ENCODE peak calls at places on chromosomes 16 and 17, in six cellular contexts. One of them, this sample, is unnamed.

GRCh38 chr17:2902546-2902945 is 106.3 kb downstream of the RAP1GAP2 start:
- DNase-seq in tibial nerve: no peak
- DNase-seq in omental fat pad: no peak
- DNase-seq in progenitor cell of endocrine pancreas: no peak
- DNase-seq in stomach: no peak
- DNase-seq in HFF-Myc: no peak
- DNase-seq in this sample: no peak

GRCh38 chr17:43114101-43114691 is 11.0 kb downstream of the BRCA1 start:
- DNase-seq in tibial nerve: no peak
- DNase-seq in omental fat pad: no peak
- DNase-seq in progenitor cell of endocrine pancreas: no peak
- DNase-seq in stomach: no peak
- DNase-seq in HFF-Myc: no peak
- DNase-seq in this sample: no peak

GRCh38 chr17:8875957-8876356 is 8.5 kb upstream of the PIK3R6 start:
- DNase-seq in tibial nerve: no peak
- DNase-seq in omental fat pad: no peak
- DNase-seq in progenitor cell of endocrine pancreas: no peak
- DNase-seq in stomach: no peak
- DNase-seq in HFF-Myc: peak
- DNase-seq in this sample: no peak

GRCh38 chr17:14918540-14918939 is 346.6 kb downstream of the PMP22 start:
- DNase-seq in tibial nerve: no peak
- DNase-seq in omental fat pad: no peak
- DNase-seq in progenitor cell of endocrine pancreas: no peak
- DNase-seq in stomach: no peak
- DNase-seq in HFF-Myc: no peak
- DNase-seq in this sample: no peak

GRCh38 chr17:31561469-31562412 is 170.3 kb downstream of the RAB11FIP4 start:
- DNase-seq in tibial nerve: no peak
- DNase-seq in omental fat pad: no peak
- DNase-seq in progenitor cell of endocrine pancreas: no peak
- DNase-seq in stomach: no peak
- DNase-seq in HFF-Myc: no peak
- DNase-seq in this sample: no peak

GRCh38 chr17:44380767-44381166 is 8.7 kb downstream of the ITGA2B start:
- DNase-seq in tibial nerve: no peak
- DNase-seq in omental fat pad: no peak
- DNase-seq in progenitor cell of endocrine pancreas: no peak
- DNase-seq in stomach: no peak
- DNase-seq in HFF-Myc: no peak
- DNase-seq in this sample: no peak

GRCh38 chr16:56606688-56607618 is 1.4 kb upstream of the MT2A start:
- DNase-seq in tibial nerve: peak
- DNase-seq in omental fat pad: peak
- DNase-seq in progenitor cell of endocrine pancreas: no peak
- DNase-seq in stomach: peak
- DNase-seq in HFF-Myc: peak
- DNase-seq in this sample: peak

GRCh38 chr17:81138083-81138482 is 27.2 kb upstream of the PVALEF start:
- DNase-seq in tibial nerve: no peak
- DNase-seq in omental fat pad: no peak
- DNase-seq in progenitor cell of endocrine pancreas: no peak
- DNase-seq in stomach: no peak
- DNase-seq in HFF-Myc: no peak
- DNase-seq in this sample: no peak

GRCh38 chr17:28372203-28372944 is 880 bp downstream of the SARM1 start:
- DNase-seq in tibial nerve: no peak
- DNase-seq in omental fat pad: no peak
- DNase-seq in progenitor cell of endocrine pancreas: no peak
- DNase-seq in stomach: no peak
- DNase-seq in HFF-Myc: no peak
- DNase-seq in this sample: no peak

GRCh38 chr17:81171941-81172340 is 5.9 kb upstream of the AATK start:
- DNase-seq in tibial nerve: no peak
- DNase-seq in omental fat pad: no peak
- DNase-seq in progenitor cell of endocrine pancreas: no peak
- DNase-seq in stomach: no peak
- DNase-seq in HFF-Myc: no peak
- DNase-seq in this sample: no peak

GRCh38 chr17:19867654-19868395 is at the start of gene ULK2:
- DNase-seq in tibial nerve: no peak
- DNase-seq in omental fat pad: no peak
- DNase-seq in progenitor cell of endocrine pancreas: peak
- DNase-seq in stomach: peak
- DNase-seq in HFF-Myc: no peak
- DNase-seq in this sample: no peak

GRCh38 chr16:57999971-58000705 is at the start of gene ZNF319:
- DNase-seq in tibial nerve: no peak
- DNase-seq in omental fat pad: no peak
- DNase-seq in progenitor cell of endocrine pancreas: no peak
- DNase-seq in stomach: no peak
- DNase-seq in HFF-Myc: no peak
- DNase-seq in this sample: no peak

GRCh38 chr17:703081-703875 is 11.4 kb downstream of the VPS53 start:
- DNase-seq in tibial nerve: no peak
- DNase-seq in omental fat pad: no peak
- DNase-seq in progenitor cell of endocrine pancreas: no peak
- DNase-seq in stomach: no peak
- DNase-seq in HFF-Myc: no peak
- DNase-seq in this sample: no peak

GRCh38 chr16:86651823-86652222 is 73.5 kb downstream of the FOXL1 start:
- DNase-seq in tibial nerve: no peak
- DNase-seq in omental fat pad: no peak
- DNase-seq in progenitor cell of endocrine pancreas: no peak
- DNase-seq in stomach: no peak
- DNase-seq in HFF-Myc: no peak
- DNase-seq in this sample: no peak

GRCh38 chr16:75109732-75110243 is 6.8 kb downstream of the LDHD start:
- DNase-seq in tibial nerve: no peak
- DNase-seq in omental fat pad: no peak
- DNase-seq in progenitor cell of endocrine pancreas: no peak
- DNase-seq in stomach: peak
- DNase-seq in HFF-Myc: no peak
- DNase-seq in this sample: no peak

GRCh38 chr16:89953671-89954406 is 5.3 kb downstream of the DEF8 start:
- DNase-seq in tibial nerve: no peak
- DNase-seq in omental fat pad: no peak
- DNase-seq in progenitor cell of endocrine pancreas: no peak
- DNase-seq in stomach: no peak
- DNase-seq in HFF-Myc: no peak
- DNase-seq in this sample: no peak

GRCh38 chr16:61243954-61244353 is 792.3 kb downstream of the CDH8 start:
- DNase-seq in tibial nerve: no peak
- DNase-seq in omental fat pad: no peak
- DNase-seq in progenitor cell of endocrine pancreas: no peak
- DNase-seq in stomach: no peak
- DNase-seq in HFF-Myc: no peak
- DNase-seq in this sample: no peak

GRCh38 chr17:56592487-56593072 is 919 bp upstream of the NOG start:
- DNase-seq in tibial nerve: no peak
- DNase-seq in omental fat pad: no peak
- DNase-seq in progenitor cell of endocrine pancreas: peak
- DNase-seq in stomach: peak
- DNase-seq in HFF-Myc: no peak
- DNase-seq in this sample: no peak

GRCh38 chr17:32482568-32483320 is 4.0 kb upstream of the CDK5R1 start:
- DNase-seq in tibial nerve: no peak
- DNase-seq in omental fat pad: no peak
- DNase-seq in progenitor cell of endocrine pancreas: no peak
- DNase-seq in stomach: no peak
- DNase-seq in HFF-Myc: no peak
- DNase-seq in this sample: no peak

GRCh38 chr16:57358527-57359095 is at the start of gene CCL22:
- DNase-seq in tibial nerve: no peak
- DNase-seq in omental fat pad: no peak
- DNase-seq in progenitor cell of endocrine pancreas: no peak
- DNase-seq in stomach: peak
- DNase-seq in HFF-Myc: no peak
- DNase-seq in this sample: no peak

GRCh38 chr17:8362651-8363332 is 13.7 kb downstream of the KRABD2 start:
- DNase-seq in tibial nerve: no peak
- DNase-seq in omental fat pad: no peak
- DNase-seq in progenitor cell of endocrine pancreas: no peak
- DNase-seq in stomach: no peak
- DNase-seq in HFF-Myc: no peak
- DNase-seq in this sample: no peak

GRCh38 chr17:79801156-79802038 is 4.5 kb upstream of the CBX8 start:
- DNase-seq in tibial nerve: no peak
- DNase-seq in omental fat pad: no peak
- DNase-seq in progenitor cell of endocrine pancreas: no peak
- DNase-seq in stomach: peak
- DNase-seq in HFF-Myc: no peak
- DNase-seq in this sample: no peak

GRCh38 chr16:66617728-66618127 is 13.2 kb downstream of the CMTM3 start:
- DNase-seq in tibial nerve: no peak
- DNase-seq in omental fat pad: no peak
- DNase-seq in progenitor cell of endocrine pancreas: no peak
- DNase-seq in stomach: no peak
- DNase-seq in HFF-Myc: no peak
- DNase-seq in this sample: no peak

GRCh38 chr16:74726736-74727135 is 26.1 kb upstream of the MLKL start:
- DNase-seq in tibial nerve: no peak
- DNase-seq in omental fat pad: no peak
- DNase-seq in progenitor cell of endocrine pancreas: no peak
- DNase-seq in stomach: no peak
- DNase-seq in HFF-Myc: no peak
- DNase-seq in this sample: no peak

GRCh38 chr17:67993153-67993997 is 2.9 kb downstream of the C17orf58 start:
- DNase-seq in tibial nerve: peak
- DNase-seq in omental fat pad: peak
- DNase-seq in progenitor cell of endocrine pancreas: peak
- DNase-seq in stomach: peak
- DNase-seq in HFF-Myc: no peak
- DNase-seq in this sample: no peak

GRCh38 chr17:44217738-44218343 is 1.6 kb downstream of the UBTF start:
- DNase-seq in tibial nerve: no peak
- DNase-seq in omental fat pad: no peak
- DNase-seq in progenitor cell of endocrine pancreas: no peak
- DNase-seq in stomach: no peak
- DNase-seq in HFF-Myc: no peak
- DNase-seq in this sample: no peak

DNA sequence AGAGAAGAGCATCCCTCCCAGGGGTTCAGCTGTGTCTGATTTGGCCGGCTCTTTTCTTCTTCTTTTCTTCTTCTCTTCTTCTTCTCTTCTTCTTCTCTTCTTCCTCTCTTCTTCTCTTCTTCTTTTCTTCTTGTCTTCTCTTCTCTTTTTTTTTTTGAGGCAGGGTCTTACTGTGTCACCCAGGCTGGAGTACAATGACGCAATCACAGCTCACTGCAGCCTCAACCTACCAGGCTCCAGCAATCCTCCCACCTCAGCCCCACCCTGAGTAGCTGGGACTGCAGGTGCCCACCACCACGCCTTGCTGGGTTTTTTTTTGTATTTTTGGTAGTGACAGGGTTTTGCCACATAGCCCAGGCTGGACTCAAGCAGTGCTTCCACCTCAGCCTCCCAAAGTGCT is 266.0 kb downstream of the SNX29 start:
- DNase-seq in tibial nerve: no peak
- DNase-seq in omental fat pad: no peak
- DNase-seq in progenitor cell of endocrine pancreas: no peak
- DNase-seq in stomach: no peak
- DNase-seq in HFF-Myc: no peak
- DNase-seq in this sample: no peak
- TF ChIP-seq CTCF in tibial nerve: no peak
- TF ChIP-seq CTCF in omental fat pad: no peak
- TF ChIP-seq CTCF in progenitor cell of endocrine pancreas: no peak
- TF ChIP-seq CTCF in stomach: no peak
- TF ChIP-seq CTCF in HFF-Myc: no peak
- TF ChIP-seq CTCF in this sample: no peak

GRCh38 chr17:12088035-12088434 is 67.4 kb downstream of the MAP2K4 start:
- DNase-seq in tibial nerve: no peak
- DNase-seq in omental fat pad: no peak
- DNase-seq in progenitor cell of endocrine pancreas: no peak
- DNase-seq in stomach: no peak
- DNase-seq in HFF-Myc: no peak
- DNase-seq in this sample: no peak

GRCh38 chr17:12089809-12090384 is 69.2 kb downstream of the MAP2K4 start:
- DNase-seq in tibial nerve: no peak
- DNase-seq in omental fat pad: no peak
- DNase-seq in progenitor cell of endocrine pancreas: no peak
- DNase-seq in stomach: no peak
- DNase-seq in HFF-Myc: peak
- DNase-seq in this sample: no peak

GRCh38 chr17:12081720-12082119 is 61.0 kb downstream of the MAP2K4 start:
- DNase-seq in tibial nerve: no peak
- DNase-seq in omental fat pad: no peak
- DNase-seq in progenitor cell of endocrine pancreas: no peak
- DNase-seq in stomach: no peak
- DNase-seq in HFF-Myc: no peak
- DNase-seq in this sample: no peak

GRCh38 chr17:12085076-12085949 is 64.6 kb downstream of the MAP2K4 start:
- DNase-seq in tibial nerve: no peak
- DNase-seq in omental fat pad: no peak
- DNase-seq in progenitor cell of endocrine pancreas: no peak
- DNase-seq in stomach: no peak
- DNase-seq in HFF-Myc: no peak
- DNase-seq in this sample: no peak
- TF ChIP-seq CTCF in tibial nerve: no peak
- TF ChIP-seq CTCF in omental fat pad: no peak
- TF ChIP-seq CTCF in progenitor cell of endocrine pancreas: no peak
- TF ChIP-seq CTCF in stomach: no peak
- TF ChIP-seq CTCF in HFF-Myc: no peak
- TF ChIP-seq CTCF in this sample: no peak

GRCh38 chr17:17672453-17673368 is 8.5 kb upstream of the RAI1 start:
- DNase-seq in tibial nerve: no peak
- DNase-seq in omental fat pad: no peak
- DNase-seq in progenitor cell of endocrine pancreas: no peak
- DNase-seq in stomach: no peak
- DNase-seq in HFF-Myc: no peak
- DNase-seq in this sample: no peak

GRCh38 chr17:17676752-17677151 is 4.5 kb upstream of the RAI1 start:
- DNase-seq in tibial nerve: no peak
- DNase-seq in omental fat pad: no peak
- DNase-seq in progenitor cell of endocrine pancreas: no peak
- DNase-seq in stomach: no peak
- DNase-seq in HFF-Myc: no peak
- DNase-seq in this sample: no peak

GRCh38 chr17:17677299-17678040 is 3.8 kb upstream of the RAI1 start:
- DNase-seq in tibial nerve: no peak
- DNase-seq in omental fat pad: no peak
- DNase-seq in progenitor cell of endocrine pancreas: no peak
- DNase-seq in stomach: no peak
- DNase-seq in HFF-Myc: no peak
- DNase-seq in this sample: no peak

GRCh38 chr17:17675925-17676534 is 5.2 kb upstream of the RAI1 start:
- DNase-seq in tibial nerve: no peak
- DNase-seq in omental fat pad: no peak
- DNase-seq in progenitor cell of endocrine pancreas: no peak
- DNase-seq in stomach: no peak
- DNase-seq in HFF-Myc: no peak
- DNase-seq in this sample: no peak

GRCh38 chr17:17675416-17675815 is 5.8 kb upstream of the RAI1 start:
- DNase-seq in tibial nerve: no peak
- DNase-seq in omental fat pad: no peak
- DNase-seq in progenitor cell of endocrine pancreas: no peak
- DNase-seq in stomach: no peak
- DNase-seq in HFF-Myc: no peak
- DNase-seq in this sample: no peak
- TF ChIP-seq CTCF in tibial nerve: no peak
- TF ChIP-seq CTCF in omental fat pad: no peak
- TF ChIP-seq CTCF in progenitor cell of endocrine pancreas: no peak
- TF ChIP-seq CTCF in stomach: no peak
- TF ChIP-seq CTCF in HFF-Myc: no peak
- TF ChIP-seq CTCF in this sample: no peak

GRCh38 chr17:82350182-82351030 is 8.6 kb upstream of the TEX19 start:
- DNase-seq in tibial nerve: no peak
- DNase-seq in omental fat pad: no peak
- DNase-seq in progenitor cell of endocrine pancreas: no peak
- DNase-seq in stomach: no peak
- DNase-seq in HFF-Myc: no peak
- DNase-seq in this sample: no peak
- TF ChIP-seq CTCF in tibial nerve: no peak
- TF ChIP-seq CTCF in omental fat pad: no peak
- TF ChIP-seq CTCF in progenitor cell of endocrine pancreas: no peak
- TF ChIP-seq CTCF in stomach: no peak
- TF ChIP-seq CTCF in HFF-Myc: peak
- TF ChIP-seq CTCF in this sample: no peak

This sample was measured in vagina.